ENCODE peak calls at places on chromosomes 13 and 19, in six cellular contexts. One of them, this sample, is unnamed.

GRCh38 chr13:47945738-47946137 is 55.3 kb downstream of the SUCLA2 start:
- DNase-seq in cardiac septum: no peak
- DNase-seq in activated T-cell treated with anti-CD3 and anti-CD28 coated beads, Interleukin-2, amount 50 U/mL, for 72 hours: no peak
- DNase-seq in activated CD8-positive, alpha-beta memory T cell treated with anti-CD3 and anti-CD28 coated beads for 48 hours: no peak
- DNase-seq in NCI-H2029 treated with DMSO at 0.1 percent for 48 hours: no peak
- DNase-seq in ELR: peak; percentile 52
- DNase-seq in this sample: peak; percentile 8

GRCh38 chr19:50912727-50913716 is 1.8 kb upstream of the KLK4 start:
- DNase-seq in cardiac septum: no peak
- DNase-seq in activated T-cell treated with anti-CD3 and anti-CD28 coated beads, Interleukin-2, amount 50 U/mL, for 72 hours: peak; percentile 71
- DNase-seq in activated CD8-positive, alpha-beta memory T cell treated with anti-CD3 and anti-CD28 coated beads for 48 hours: no peak
- DNase-seq in NCI-H2029 treated with DMSO at 0.1 percent for 48 hours: no peak
- DNase-seq in ELR: no peak
- DNase-seq in this sample: no peak

GRCh38 chr19:14559916-14560775 is 11.7 kb downstream of the NDUFB7 start:
- DNase-seq in cardiac septum: no peak
- DNase-seq in activated T-cell treated with anti-CD3 and anti-CD28 coated beads, Interleukin-2, amount 50 U/mL, for 72 hours: no peak
- DNase-seq in activated CD8-positive, alpha-beta memory T cell treated with anti-CD3 and anti-CD28 coated beads for 48 hours: no peak
- DNase-seq in NCI-H2029 treated with DMSO at 0.1 percent for 48 hours: no peak
- DNase-seq in ELR: no peak
- DNase-seq in this sample: no peak

GRCh38 chr13:67224148-67224846 is 5.8 kb downstream of the PCDH9 start:
- DNase-seq in cardiac septum: peak; percentile 78
- DNase-seq in activated T-cell treated with anti-CD3 and anti-CD28 coated beads, Interleukin-2, amount 50 U/mL, for 72 hours: peak; percentile 51
- DNase-seq in activated CD8-positive, alpha-beta memory T cell treated with anti-CD3 and anti-CD28 coated beads for 48 hours: peak; percentile 13
- DNase-seq in NCI-H2029 treated with DMSO at 0.1 percent for 48 hours: peak; percentile 13
- DNase-seq in ELR: peak; percentile 85
- DNase-seq in this sample: peak; percentile 62

GRCh38 chr13:82292334-82292733 is 1589.9 kb downstream of the SLITRK1 start:
- DNase-seq in cardiac septum: no peak
- DNase-seq in activated T-cell treated with anti-CD3 and anti-CD28 coated beads, Interleukin-2, amount 50 U/mL, for 72 hours: no peak
- DNase-seq in activated CD8-positive, alpha-beta memory T cell treated with anti-CD3 and anti-CD28 coated beads for 48 hours: no peak
- DNase-seq in NCI-H2029 treated with DMSO at 0.1 percent for 48 hours: no peak
- DNase-seq in ELR: peak; percentile 1
- DNase-seq in this sample: no peak

GRCh38 chr13:73970413-73971055 is 163.7 kb downstream of the KLF12 start:
- DNase-seq in cardiac septum: no peak
- DNase-seq in activated T-cell treated with anti-CD3 and anti-CD28 coated beads, Interleukin-2, amount 50 U/mL, for 72 hours: no peak
- DNase-seq in activated CD8-positive, alpha-beta memory T cell treated with anti-CD3 and anti-CD28 coated beads for 48 hours: no peak
- DNase-seq in NCI-H2029 treated with DMSO at 0.1 percent for 48 hours: no peak
- DNase-seq in ELR: no peak
- DNase-seq in this sample: no peak

GRCh38 chr13:28584873-28585317 is 74.0 kb upstream of the POMP start:
- DNase-seq in cardiac septum: no peak
- DNase-seq in activated T-cell treated with anti-CD3 and anti-CD28 coated beads, Interleukin-2, amount 50 U/mL, for 72 hours: no peak
- DNase-seq in activated CD8-positive, alpha-beta memory T cell treated with anti-CD3 and anti-CD28 coated beads for 48 hours: no peak
- DNase-seq in NCI-H2029 treated with DMSO at 0.1 percent for 48 hours: no peak
- DNase-seq in ELR: peak; percentile 75
- DNase-seq in this sample: no peak

GRCh38 chr19:13876834-13877233 is at the start of gene NANOS3:
- DNase-seq in cardiac septum: no peak
- DNase-seq in activated T-cell treated with anti-CD3 and anti-CD28 coated beads, Interleukin-2, amount 50 U/mL, for 72 hours: no peak
- DNase-seq in activated CD8-positive, alpha-beta memory T cell treated with anti-CD3 and anti-CD28 coated beads for 48 hours: no peak
- DNase-seq in NCI-H2029 treated with DMSO at 0.1 percent for 48 hours: no peak
- DNase-seq in ELR: no peak
- DNase-seq in this sample: no peak

GRCh38 chr13:67094952-67095351 is 135.2 kb downstream of the PCDH9 start:
- DNase-seq in cardiac septum: no peak
- DNase-seq in activated T-cell treated with anti-CD3 and anti-CD28 coated beads, Interleukin-2, amount 50 U/mL, for 72 hours: no peak
- DNase-seq in activated CD8-positive, alpha-beta memory T cell treated with anti-CD3 and anti-CD28 coated beads for 48 hours: no peak
- DNase-seq in NCI-H2029 treated with DMSO at 0.1 percent for 48 hours: no peak
- DNase-seq in ELR: no peak
- DNase-seq in this sample: no peak

GRCh38 chr13:94154362-94154761 is 325.1 kb downstream of the DCT start:
- DNase-seq in cardiac septum: no peak
- DNase-seq in activated T-cell treated with anti-CD3 and anti-CD28 coated beads, Interleukin-2, amount 50 U/mL, for 72 hours: no peak
- DNase-seq in activated CD8-positive, alpha-beta memory T cell treated with anti-CD3 and anti-CD28 coated beads for 48 hours: no peak
- DNase-seq in NCI-H2029 treated with DMSO at 0.1 percent for 48 hours: no peak
- DNase-seq in ELR: no peak
- DNase-seq in this sample: peak; percentile 8

GRCh38 chr19:6393982-6394412 is 1.0 kb upstream of the GTF2F1 start:
- DNase-seq in cardiac septum: no peak
- DNase-seq in activated T-cell treated with anti-CD3 and anti-CD28 coated beads, Interleukin-2, amount 50 U/mL, for 72 hours: peak; percentile 76
- DNase-seq in activated CD8-positive, alpha-beta memory T cell treated with anti-CD3 and anti-CD28 coated beads for 48 hours: no peak
- DNase-seq in NCI-H2029 treated with DMSO at 0.1 percent for 48 hours: peak; percentile 18
- DNase-seq in ELR: no peak
- DNase-seq in this sample: no peak

GRCh38 chr13:23618341-23618740 is 48.1 kb downstream of the TNFRSF19 start:
- DNase-seq in cardiac septum: no peak
- DNase-seq in activated T-cell treated with anti-CD3 and anti-CD28 coated beads, Interleukin-2, amount 50 U/mL, for 72 hours: no peak
- DNase-seq in activated CD8-positive, alpha-beta memory T cell treated with anti-CD3 and anti-CD28 coated beads for 48 hours: no peak
- DNase-seq in NCI-H2029 treated with DMSO at 0.1 percent for 48 hours: no peak
- DNase-seq in ELR: peak; percentile 94
- DNase-seq in this sample: peak; percentile 96

GRCh38 chr13:50691682-50692263 is 151.7 kb downstream of the DLEU7 start:
- DNase-seq in cardiac septum: no peak
- DNase-seq in activated T-cell treated with anti-CD3 and anti-CD28 coated beads, Interleukin-2, amount 50 U/mL, for 72 hours: no peak
- DNase-seq in activated CD8-positive, alpha-beta memory T cell treated with anti-CD3 and anti-CD28 coated beads for 48 hours: no peak
- DNase-seq in NCI-H2029 treated with DMSO at 0.1 percent for 48 hours: no peak
- DNase-seq in ELR: peak; percentile 53
- DNase-seq in this sample: no peak

GRCh38 chr19:16564842-16565241 is 7.4 kb downstream of the SLC35E1 start:
- DNase-seq in cardiac septum: no peak
- DNase-seq in activated T-cell treated with anti-CD3 and anti-CD28 coated beads, Interleukin-2, amount 50 U/mL, for 72 hours: no peak
- DNase-seq in activated CD8-positive, alpha-beta memory T cell treated with anti-CD3 and anti-CD28 coated beads for 48 hours: no peak
- DNase-seq in NCI-H2029 treated with DMSO at 0.1 percent for 48 hours: no peak
- DNase-seq in ELR: no peak
- DNase-seq in this sample: no peak

GRCh38 chr13:49098771-49099512 is 121.2 kb upstream of the MLNR start:
- DNase-seq in cardiac septum: no peak
- DNase-seq in activated T-cell treated with anti-CD3 and anti-CD28 coated beads, Interleukin-2, amount 50 U/mL, for 72 hours: no peak
- DNase-seq in activated CD8-positive, alpha-beta memory T cell treated with anti-CD3 and anti-CD28 coated beads for 48 hours: no peak
- DNase-seq in NCI-H2029 treated with DMSO at 0.1 percent for 48 hours: no peak
- DNase-seq in ELR: no peak
- DNase-seq in this sample: peak; percentile 43

GRCh38 chr13:101785858-101786257 is 333.4 kb downstream of the ITGBL1 start:
- DNase-seq in cardiac septum: no peak
- DNase-seq in activated T-cell treated with anti-CD3 and anti-CD28 coated beads, Interleukin-2, amount 50 U/mL, for 72 hours: no peak
- DNase-seq in activated CD8-positive, alpha-beta memory T cell treated with anti-CD3 and anti-CD28 coated beads for 48 hours: no peak
- DNase-seq in NCI-H2029 treated with DMSO at 0.1 percent for 48 hours: no peak
- DNase-seq in ELR: peak; percentile 60
- DNase-seq in this sample: peak; percentile 25

GRCh38 chr19:29499261-29499920 is 26.4 kb upstream of the VSTM2B start:
- DNase-seq in cardiac septum: no peak
- DNase-seq in activated T-cell treated with anti-CD3 and anti-CD28 coated beads, Interleukin-2, amount 50 U/mL, for 72 hours: no peak
- DNase-seq in activated CD8-positive, alpha-beta memory T cell treated with anti-CD3 and anti-CD28 coated beads for 48 hours: no peak
- DNase-seq in NCI-H2029 treated with DMSO at 0.1 percent for 48 hours: no peak
- DNase-seq in ELR: no peak
- DNase-seq in this sample: no peak

GRCh38 chr13:42997381-42997780 is 5.3 kb upstream of the EPSTI1 start:
- DNase-seq in cardiac septum: no peak
- DNase-seq in activated T-cell treated with anti-CD3 and anti-CD28 coated beads, Interleukin-2, amount 50 U/mL, for 72 hours: no peak
- DNase-seq in activated CD8-positive, alpha-beta memory T cell treated with anti-CD3 and anti-CD28 coated beads for 48 hours: no peak
- DNase-seq in NCI-H2029 treated with DMSO at 0.1 percent for 48 hours: no peak
- DNase-seq in ELR: peak; percentile 41
- DNase-seq in this sample: no peak

GRCh38 chr19:28334419-28334818 is 878.5 kb downstream of the UQCRFS1 start:
- DNase-seq in cardiac septum: no peak
- DNase-seq in activated T-cell treated with anti-CD3 and anti-CD28 coated beads, Interleukin-2, amount 50 U/mL, for 72 hours: no peak
- DNase-seq in activated CD8-positive, alpha-beta memory T cell treated with anti-CD3 and anti-CD28 coated beads for 48 hours: no peak
- DNase-seq in NCI-H2029 treated with DMSO at 0.1 percent for 48 hours: no peak
- DNase-seq in ELR: no peak
- DNase-seq in this sample: no peak

GRCh38 chr19:44207126-44207803 is 5.1 kb upstream of the ZNF227 start:
- DNase-seq in cardiac septum: peak; percentile 94
- DNase-seq in activated T-cell treated with anti-CD3 and anti-CD28 coated beads, Interleukin-2, amount 50 U/mL, for 72 hours: peak; percentile 81
- DNase-seq in activated CD8-positive, alpha-beta memory T cell treated with anti-CD3 and anti-CD28 coated beads for 48 hours: peak; percentile 59
- DNase-seq in NCI-H2029 treated with DMSO at 0.1 percent for 48 hours: peak; percentile 93
- DNase-seq in ELR: peak; percentile 97
- DNase-seq in this sample: peak; percentile 75

GRCh38 chr13:38905861-38906260 is 84.8 kb downstream of the STOML3 start:
- DNase-seq in cardiac septum: no peak
- DNase-seq in activated T-cell treated with anti-CD3 and anti-CD28 coated beads, Interleukin-2, amount 50 U/mL, for 72 hours: no peak
- DNase-seq in activated CD8-positive, alpha-beta memory T cell treated with anti-CD3 and anti-CD28 coated beads for 48 hours: no peak
- DNase-seq in NCI-H2029 treated with DMSO at 0.1 percent for 48 hours: no peak
- DNase-seq in ELR: no peak
- DNase-seq in this sample: peak; percentile 89

GRCh38 chr19:29645491-29645867 is 19.8 kb upstream of the PLEKHF1 start:
- DNase-seq in cardiac septum: peak; percentile 17
- DNase-seq in activated T-cell treated with anti-CD3 and anti-CD28 coated beads, Interleukin-2, amount 50 U/mL, for 72 hours: no peak
- DNase-seq in activated CD8-positive, alpha-beta memory T cell treated with anti-CD3 and anti-CD28 coated beads for 48 hours: no peak
- DNase-seq in NCI-H2029 treated with DMSO at 0.1 percent for 48 hours: no peak
- DNase-seq in ELR: no peak
- DNase-seq in this sample: no peak

This sample was measured in bronchial epithelial cell.